ENCODE peak calls at places on chromosome 13, in eight cellular contexts. X, U, E, R, A, B, H and L are unnamed samples. For H3K27me3, the result is how much of the 10 kb centered on the place peaks cover.

GRCh38 chr13:70668983-70669382 is 560.7 kb upstream of the KLHL1 start:
- DNase-seq in X (no peak), U (no peak), E (no peak), R (no peak), A (no peak), B (no peak), H (no peak), L (no peak)

GRCh38 chr13:94674609-94675348 is 37.6 kb downstream of the SOX21 start:
- DNase-seq in X (no peak), U (no peak), E (peak), R (peak), A (no peak), B (no peak), H (no peak), L (no peak)

GRCh38 chr13:63044617-63045016 is 1629.0 kb upstream of the PCDH20 start:
- DNase-seq in X (no peak), U (no peak), E (no peak), R (no peak), A (no peak), B (no peak), H (no peak), L (no peak)

GRCh38 chr13:59318320-59318930 is 845.3 kb downstream of the DIAPH3 start:
- DNase-seq in X (peak), U (peak), E (peak), R (peak), A (peak), B (peak), H (no peak), L (no peak)

GRCh38 chr13:113002206-113002821 is 33.3 kb downstream of the MCF2L start:
- DNase-seq in X (no peak), U (no peak), E (no peak), R (no peak), A (no peak), B (no peak), H (no peak), L (no peak)

GRCh38 chr13:36275190-36276002 is 22.2 kb downstream of the CCDC169 start:
- DNase-seq in X (no peak), U (no peak), E (no peak), R (peak), A (no peak), B (peak), H (no peak), L (no peak)

GRCh38 chr13:20566424-20566916 is 487 bp upstream of the IFT88 start:
- DNase-seq in X (peak), U (peak), E (no peak), R (no peak), A (no peak), B (peak), H (peak), L (no peak)

GRCh38 chr13:44231786-44232516 is 141.7 kb upstream of the SERP2 start:
- DNase-seq in X (peak), U (peak), E (peak), R (no peak), A (peak), B (peak), H (peak), L (no peak)

GRCh38 chr13:87777395-87777794 is 106.2 kb downstream of the SLITRK5 start:
- DNase-seq in X (no peak), U (no peak), E (no peak), R (no peak), A (no peak), B (no peak), H (no peak), L (no peak)

GRCh38 chr13:30934381-30934780 is 1.9 kb downstream of the TEX26 start:
- DNase-seq in X (no peak), U (no peak), E (no peak), R (no peak), A (no peak), B (no peak), H (no peak), L (no peak)

GRCh38 chr13:111844222-111844671 is 222.7 kb upstream of the SOX1 start:
- DNase-seq in X (no peak), U (no peak), E (no peak), R (no peak), A (no peak), B (no peak), H (no peak), L (no peak)

GRCh38 chr13:79485014-79485441 is 4.1 kb downstream of the NDFIP2 start:
- DNase-seq in X (peak), U (peak), E (peak), R (no peak), A (no peak), B (peak), H (peak), L (no peak)

GRCh38 chr13:91181892-91182291 is 165.6 kb upstream of the MIR17HG start:
- DNase-seq in X (no peak), U (no peak), E (no peak), R (no peak), A (no peak), B (no peak), H (no peak), L (no peak)

GRCh38 chr13:40064723-40065122 is 409.3 kb downstream of the COG6 start:
- DNase-seq in X (no peak), U (no peak), E (no peak), R (no peak), A (no peak), B (no peak), H (peak), L (no peak)

GRCh38 chr13:100833427-100833826 is 158.8 kb upstream of the TMTC4 start:
- DNase-seq in X (no peak), U (no peak), E (no peak), R (no peak), A (no peak), B (no peak), H (no peak), L (no peak)

GRCh38 chr13:79450110-79450509 is 30.8 kb upstream of the NDFIP2 start:
- DNase-seq in X (no peak), U (no peak), E (no peak), R (no peak), A (no peak), B (no peak), H (no peak), L (no peak)

GRCh38 chr13:43031881-43032280 is 8.5 kb downstream of the DNAJC15 start:
- DNase-seq in X (no peak), U (no peak), E (no peak), R (no peak), A (no peak), B (no peak), H (no peak), L (no peak)

GRCh38 chr13:28584873-28585317 is 74.0 kb upstream of the POMP start:
- DNase-seq in X (no peak), U (no peak), E (no peak), R (no peak), A (no peak), B (peak), H (peak), L (no peak)

GRCh38 chr13:20190481-20191310 is 2.0 kb downstream of the GJB2 start:
- DNase-seq in X (no peak), U (no peak), E (no peak), R (no peak), A (no peak), B (peak), H (no peak), L (no peak)

GRCh38 chr13:91111476-91112190 is 235.9 kb upstream of the MIR17HG start:
- DNase-seq in X (no peak), U (no peak), E (no peak), R (no peak), A (no peak), B (no peak), H (no peak), L (no peak)

GRCh38 chr13:45768668-45769067 is 66.5 kb downstream of the CBY2 start:
- DNase-seq in X (no peak), U (no peak), E (no peak), R (no peak), A (no peak), B (no peak), H (no peak), L (no peak)

GRCh38 chr13:30690282-30691188 is 44.8 kb upstream of the ALOX5AP start:
- DNase-seq in X (peak), U (peak), E (peak), R (peak), A (no peak), B (peak), H (peak), L (peak)

GRCh38 chr13:30340367-30341184 is 33.2 kb upstream of the KATNAL1 start:
- DNase-seq in X (no peak), U (peak), E (peak), R (peak), A (no peak), B (peak), H (peak), L (no peak)

GRCh38 chr13:93144031-93144430 is 82.6 kb upstream of the GPC6 start:
- DNase-seq in X (no peak), U (no peak), E (no peak), R (no peak), A (no peak), B (no peak), H (no peak), L (no peak)

GRCh38 chr13:105464249-105464648 is 1071.2 kb downstream of the EFNB2 start:
- DNase-seq in X (no peak), U (no peak), E (no peak), R (no peak), A (no peak), B (no peak), H (no peak), L (no peak)

GRCh38 chr13:48892311-48892710 is 83.4 kb upstream of the FNDC3A start:
- DNase-seq in X (no peak), U (no peak), E (peak), R (no peak), A (no peak), B (peak), H (peak), L (peak)

GRCh38 chr13:44540761-44541434 is 35.2 kb downstream of the TSC22D1 start:
- DNase-seq in X (no peak), U (no peak), E (no peak), R (no peak), A (no peak), B (no peak), H (no peak), L (no peak)

GRCh38 chr13:75258159-75258782 is 223.7 kb downstream of the TBC1D4 start:
- DNase-seq in X (no peak), U (no peak), E (no peak), R (no peak), A (no peak), B (no peak), H (no peak), L (no peak)

GRCh38 chr13:40681341-40682051 is 15.1 kb upstream of the FOXO1 start:
- DNase-seq in X (no peak), U (peak), E (no peak), R (peak), A (no peak), B (no peak), H (no peak), L (no peak)

GRCh38 chr13:106566682-106567420 is 1.1 kb downstream of the ARGLU1 start:
- DNase-seq in X (no peak), U (peak), E (peak), R (peak), A (no peak), B (no peak), H (no peak), L (peak)

GRCh38 chr13:111187879-111188643 is 73.0 kb downstream of the ARHGEF7 start:
- DNase-seq in X (no peak), U (peak), E (no peak), R (no peak), A (no peak), B (peak), H (no peak), L (no peak)

GRCh38 chr13:33487575-33488243 is 202.2 kb upstream of the STARD13 start:
- DNase-seq in X (no peak), U (no peak), E (peak), R (peak), A (no peak), B (no peak), H (no peak), L (no peak)

GRCh38 chr13:91119643-91120042 is 227.8 kb upstream of the MIR17HG start:
- DNase-seq in X (no peak), U (no peak), E (no peak), R (no peak), A (no peak), B (no peak), H (no peak), L (peak)

GRCh38 chr13:29707876-29708543 is 112.5 kb upstream of the SLC7A1 start:
- DNase-seq in X (no peak), U (no peak), E (no peak), R (no peak), A (no peak), B (peak), H (no peak), L (no peak)

GRCh38 chr13:98143601-98144500 is 957 bp downstream of the FARP1 start:
- DNase-seq in X (peak), U (peak), E (no peak), R (peak), A (no peak), B (no peak), H (no peak), L (no peak)

DNA sequence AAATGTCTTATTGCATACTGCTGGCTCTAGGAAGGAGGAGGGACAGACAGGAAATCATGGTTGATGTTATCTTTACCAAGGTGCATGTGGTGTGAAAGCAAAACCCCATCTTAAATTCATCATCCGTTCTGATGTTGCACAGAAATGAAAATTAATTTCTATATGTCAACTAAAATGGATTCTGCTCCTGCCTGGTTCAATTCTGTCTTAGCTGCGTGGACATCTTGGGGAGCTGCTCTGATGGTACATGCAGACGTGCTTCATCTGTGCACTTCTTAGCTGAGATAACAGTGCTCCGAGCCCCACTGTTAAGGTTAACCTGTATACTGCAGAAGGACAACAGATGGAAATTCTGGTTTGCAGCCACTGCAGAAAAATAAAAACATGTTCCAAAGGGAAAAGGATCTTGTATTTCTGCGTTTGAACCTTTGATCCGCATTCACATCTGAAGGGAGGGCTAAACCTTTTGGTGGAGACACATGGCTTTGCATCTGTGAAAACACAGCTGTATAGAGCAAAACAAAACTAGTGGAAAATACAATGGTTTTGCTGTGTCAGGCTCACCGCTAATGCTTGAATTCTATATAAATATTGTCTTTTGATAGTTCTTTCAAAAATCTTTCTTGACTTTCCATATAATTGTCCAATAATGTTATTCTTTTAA is 155.7 kb downstream of the TM9SF2 start:
- DNase-seq in X (no peak), U (no peak), E (no peak), R (no peak), A (no peak), B (no peak), H (no peak), L (no peak)
- H3K27me3 ChIP-seq in X (under half), U (under half), E (under half), R (under half), A (under half), B (under half), H (under half), L (under half)

DNA sequence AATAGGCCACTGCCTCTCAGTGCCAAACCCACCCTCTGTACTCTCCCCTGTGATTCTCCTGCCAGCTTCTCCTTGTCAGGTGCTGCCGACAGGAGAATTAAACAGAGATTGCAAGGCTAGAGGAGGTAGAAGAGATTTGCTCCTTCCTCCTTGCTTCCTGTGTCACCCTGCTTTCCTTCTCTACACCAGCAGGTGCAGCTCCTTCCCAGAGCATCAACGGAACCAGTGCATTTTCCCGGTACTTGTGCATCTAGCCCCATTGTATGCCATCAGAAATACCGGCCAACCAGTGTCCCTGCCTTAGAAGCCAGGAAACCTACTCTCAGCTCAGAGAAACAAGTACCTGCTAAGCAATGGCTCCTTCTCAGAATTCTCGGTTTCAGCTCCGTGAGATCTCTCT is 253.2 kb downstream of the SUCLA2 start:
- DNase-seq in X (no peak), U (no peak), E (no peak), R (no peak), A (no peak), B (no peak), H (no peak), L (no peak)
- TF ChIP-seq CTCF in X (no peak), U (no peak), E (no peak), R (no peak), A (no peak), B (no peak), H (no peak), L (no peak)

GRCh38 chr13:99304541-99304940 is 2.7 kb downstream of the GPR183 start:
- DNase-seq in X (no peak), U (no peak), E (no peak), R (no peak), A (no peak), B (no peak), H (no peak), L (no peak)

GRCh38 chr13:99301913-99302636 is 5.1 kb downstream of the GPR183 start:
- DNase-seq in X (no peak), U (no peak), E (no peak), R (no peak), A (no peak), B (no peak), H (no peak), L (no peak)

GRCh38 chr13:99302637-99303505 is 4.3 kb downstream of the GPR183 start:
- DNase-seq in X (no peak), U (no peak), E (no peak), R (no peak), A (no peak), B (no peak), H (no peak), L (no peak)

GRCh38 chr13:99305180-99305965 is 1.8 kb downstream of the GPR183 start:
- DNase-seq in X (no peak), U (no peak), E (no peak), R (no peak), A (no peak), B (no peak), H (no peak), L (no peak)

DNA sequence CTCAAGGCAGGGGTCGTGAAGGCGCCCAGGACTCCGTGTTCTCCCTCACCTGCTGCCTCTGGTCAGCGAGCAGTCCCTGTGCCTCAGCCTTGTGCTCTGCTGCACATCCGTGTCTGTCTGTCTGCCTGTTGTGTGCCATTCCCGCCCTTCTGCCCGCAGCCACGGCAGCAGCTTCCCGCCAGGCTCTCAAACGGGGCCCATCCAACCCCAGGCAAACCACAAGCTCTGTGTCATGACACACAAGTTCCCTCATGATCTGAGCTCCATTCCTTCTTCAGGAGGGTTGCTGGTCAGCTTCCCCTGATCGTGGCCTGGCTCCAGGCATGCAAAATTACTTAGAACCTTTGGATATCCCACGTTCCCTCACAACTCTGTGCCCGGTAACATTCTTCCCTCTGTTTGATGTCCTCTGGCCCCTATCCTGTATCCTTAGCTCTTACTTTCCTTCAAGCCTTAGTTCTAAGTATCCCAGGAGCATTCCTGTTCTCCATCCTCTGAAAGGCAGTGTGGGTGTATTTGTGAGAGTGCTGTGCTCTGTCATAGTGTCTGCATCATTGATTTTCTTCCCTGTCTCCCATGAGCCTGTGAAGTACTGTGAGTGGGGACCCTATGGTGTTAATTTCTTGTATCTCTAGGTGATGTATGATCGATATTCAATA is 3.2 kb downstream of the GPR183 start:
- DNase-seq in X (no peak), U (no peak), E (peak), R (no peak), A (no peak), B (no peak), H (no peak), L (peak)
- H3K4me3 ChIP-seq in X (peak), U (no peak), E (no peak), R (no peak), A (peak), B (no peak), H (no peak), L (peak)

DNA sequence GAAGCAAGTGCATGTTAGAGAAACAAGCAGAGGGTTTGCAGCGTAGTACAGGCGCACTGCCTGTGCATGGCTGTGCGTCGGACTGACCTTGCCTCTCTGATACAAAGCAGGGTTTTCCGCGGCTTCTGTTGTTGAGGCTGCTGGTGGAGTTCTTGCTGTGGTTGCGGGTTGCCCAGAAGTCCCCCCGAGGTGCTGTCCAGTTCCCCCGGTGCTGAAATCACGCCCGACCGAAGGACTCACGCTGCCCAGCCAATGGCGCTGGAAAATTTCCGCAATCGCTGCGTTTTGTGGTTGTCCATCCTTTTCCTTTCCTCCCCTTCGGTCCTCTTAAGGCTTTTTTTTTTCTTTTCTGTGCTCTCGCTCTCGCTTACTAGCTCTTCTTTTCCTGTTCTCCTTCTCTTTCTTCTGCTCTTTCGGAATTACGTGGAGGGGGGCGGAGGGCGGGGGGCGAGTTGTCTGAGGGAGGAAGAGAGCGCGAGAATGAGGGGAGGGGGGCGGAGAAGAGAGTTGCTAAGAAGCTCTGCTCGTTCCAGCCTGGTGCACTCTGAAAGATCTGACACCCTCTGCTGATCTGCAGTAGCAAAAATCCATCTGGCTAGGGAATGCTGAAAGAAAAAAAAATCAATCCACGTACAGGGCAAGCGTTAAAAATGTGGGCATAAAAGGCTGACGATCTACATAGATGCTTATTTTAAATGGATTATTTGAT is at the start of gene SLITRK1:
- DNase-seq in X (no peak), U (no peak), E (peak), R (peak), A (peak), B (peak), H (peak), L (no peak)
- H3K27me3 ChIP-seq in X (under half), U (under half), E (under half), R (half or more), A (half or more), B (under half), H (under half), L (under half)

DNA sequence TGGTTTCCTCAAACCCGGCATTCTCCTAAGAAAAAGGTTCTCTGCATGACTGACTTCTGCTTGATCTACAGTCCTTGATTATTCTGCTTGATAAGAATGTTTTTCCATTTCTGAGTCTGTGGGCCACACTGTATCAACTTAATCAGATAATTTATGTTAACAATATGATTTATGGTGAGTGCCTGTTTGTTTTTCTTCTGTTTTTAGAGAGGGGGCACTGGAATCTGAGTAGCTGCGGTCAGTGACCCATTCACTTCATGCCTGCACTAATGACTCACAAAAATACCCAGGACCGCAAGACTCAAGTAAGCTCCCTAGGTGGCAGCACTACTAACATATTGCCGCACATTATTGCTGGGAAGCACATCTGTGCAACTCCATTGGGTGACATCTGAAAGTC is 542.3 kb upstream of the ATXN8OS start:
- DNase-seq in X (no peak), U (no peak), E (no peak), R (no peak), A (no peak), B (no peak), H (no peak), L (no peak)
- TF ChIP-seq CTCF in X (peak), U (no peak), E (no peak), R (no peak), A (no peak), B (no peak), H (no peak), L (peak)